ENCODE peak calls at places on chromosomes 11 and 22, in nine cellular contexts. D is HCT116, K is SK-N-SH, R is endothelial cell of umbilical vein, G is H1, W is stomach, P is transverse colon, F is GM23338, X is SK-N-MC. Q is an unnamed sample.

GRCh38 chr11:122732342-122733300 is 77.1 kb downstream of the UBASH3B start:
- DNase-seq in D (no peak), K (no peak), R (peak), G (no peak), W (no peak), P (no peak), F (no peak), X (no peak), Q (no peak)

GRCh38 chr11:123509737-123510578 is 79.9 kb downstream of the GRAMD1B start:
- DNase-seq in D (no peak), K (peak), R (peak), G (peak), W (no peak), P (no peak), F (peak), X (no peak), Q (no peak)

GRCh38 chr11:74147199-74147929 is 23.4 kb downstream of the C2CD3 start:
- DNase-seq in D (no peak), K (no peak), R (no peak), G (no peak), W (no peak), P (no peak), F (no peak), X (no peak), Q (no peak)

GRCh38 chr11:57180141-57180561 is 1.6 kb upstream of the LRRC55 start:
- DNase-seq in D (no peak), K (no peak), R (no peak), G (no peak), W (no peak), P (no peak), F (peak), X (no peak), Q (no peak)

GRCh38 chr11:125272822-125273221 is 108.3 kb downstream of the PKNOX2 start:
- DNase-seq in D (no peak), K (no peak), R (no peak), G (no peak), W (no peak), P (no peak), F (no peak), X (no peak), Q (no peak)

GRCh38 chr11:74142624-74143023 is 28.2 kb downstream of the C2CD3 start:
- DNase-seq in D (no peak), K (no peak), R (no peak), G (no peak), W (no peak), P (no peak), F (no peak), X (no peak), Q (no peak)

GRCh38 chr11:35814720-35815305 is 129.0 kb upstream of the LDLRAD3 start:
- DNase-seq in D (no peak), K (no peak), R (no peak), G (no peak), W (no peak), P (no peak), F (no peak), X (no peak), Q (no peak)

GRCh38 chr11:68040957-68041591 is 2.2 kb downstream of the TCIRG1 start:
- DNase-seq in D (no peak), K (peak), R (no peak), G (no peak), W (no peak), P (no peak), F (no peak), X (no peak), Q (no peak)

GRCh38 chr11:71198823-71199165 is 53.6 kb downstream of the SHANK2 start:
- DNase-seq in D (no peak), K (no peak), R (no peak), G (no peak), W (no peak), P (no peak), F (no peak), X (no peak), Q (no peak)

GRCh38 chr11:72805214-72805613 is 9.0 kb upstream of the ATG16L2 start:
- DNase-seq in D (no peak), K (no peak), R (no peak), G (no peak), W (no peak), P (no peak), F (no peak), X (no peak), Q (no peak)

GRCh38 chr11:14980854-14981253 is 8.7 kb upstream of the CALCA start:
- DNase-seq in D (no peak), K (no peak), R (no peak), G (no peak), W (no peak), P (no peak), F (no peak), X (no peak), Q (no peak)

GRCh38 chr11:555500-556174 is 4.9 kb downstream of the LMNTD2 start:
- DNase-seq in D (no peak), K (peak), R (no peak), G (no peak), W (no peak), P (no peak), F (peak), X (no peak), Q (no peak)

GRCh38 chr11:76496174-76496573 is 51.4 kb downstream of the EMSY start:
- DNase-seq in D (no peak), K (no peak), R (no peak), G (no peak), W (no peak), P (no peak), F (no peak), X (no peak), Q (no peak)

GRCh38 chr11:119117004-119117706 is 4.2 kb upstream of the HINFP start:
- DNase-seq in D (no peak), K (no peak), R (no peak), G (no peak), W (no peak), P (no peak), F (no peak), X (no peak), Q (no peak)

GRCh38 chr11:124394408-124394807 is 4.4 kb downstream of the OR8B3 start:
- DNase-seq in D (no peak), K (no peak), R (no peak), G (no peak), W (no peak), P (no peak), F (no peak), X (no peak), Q (peak)

GRCh38 chr11:113034591-113034990 is 73.4 kb downstream of the NCAM1 start:
- DNase-seq in D (no peak), K (no peak), R (no peak), G (no peak), W (no peak), P (no peak), F (no peak), X (peak), Q (no peak)

GRCh38 chr11:72842126-72842525 is 27.9 kb downstream of the ATG16L2 start:
- DNase-seq in D (no peak), K (no peak), R (no peak), G (no peak), W (no peak), P (no peak), F (no peak), X (no peak), Q (no peak)

GRCh38 chr22:22666307-22667091 is 22.1 kb downstream of the GGTLC2 start:
- DNase-seq in D (no peak), K (no peak), R (peak), G (no peak), W (peak), P (peak), F (peak), X (no peak), Q (no peak)

GRCh38 chr11:20973959-20974358 is 304.6 kb downstream of the NELL1 start:
- DNase-seq in D (no peak), K (no peak), R (no peak), G (no peak), W (no peak), P (no peak), F (peak), X (no peak), Q (no peak)

GRCh38 chr11:68798221-68798813 is 43.4 kb downstream of the CPT1A start:
- DNase-seq in D (no peak), K (peak), R (peak), G (peak), W (no peak), P (peak), F (peak), X (no peak), Q (no peak)

GRCh38 chr11:27239305-27239942 is 123.6 kb downstream of the CCDC34 start:
- DNase-seq in D (no peak), K (no peak), R (no peak), G (no peak), W (no peak), P (no peak), F (no peak), X (no peak), Q (no peak)

GRCh38 chr11:76622481-76623094 is 48.0 kb downstream of the LRRC32 start:
- DNase-seq in D (no peak), K (no peak), R (no peak), G (no peak), W (no peak), P (no peak), F (no peak), X (no peak), Q (no peak)

GRCh38 chr22:19035474-19036228 is 86.6 kb downstream of the DGCR2 start:
- DNase-seq in D (no peak), K (no peak), R (no peak), G (no peak), W (peak), P (no peak), F (peak), X (no peak), Q (no peak)

GRCh38 chr11:63445720-63446119 is 45.2 kb downstream of the PLAAT5 start:
- DNase-seq in D (no peak), K (no peak), R (no peak), G (no peak), W (no peak), P (no peak), F (no peak), X (no peak), Q (no peak)
- H3K4me3 ChIP-seq in D (no peak), K (no peak), R (no peak), G (no peak), W (no peak), P (no peak), F (no peak), X (no peak), Q (no peak)

DNA sequence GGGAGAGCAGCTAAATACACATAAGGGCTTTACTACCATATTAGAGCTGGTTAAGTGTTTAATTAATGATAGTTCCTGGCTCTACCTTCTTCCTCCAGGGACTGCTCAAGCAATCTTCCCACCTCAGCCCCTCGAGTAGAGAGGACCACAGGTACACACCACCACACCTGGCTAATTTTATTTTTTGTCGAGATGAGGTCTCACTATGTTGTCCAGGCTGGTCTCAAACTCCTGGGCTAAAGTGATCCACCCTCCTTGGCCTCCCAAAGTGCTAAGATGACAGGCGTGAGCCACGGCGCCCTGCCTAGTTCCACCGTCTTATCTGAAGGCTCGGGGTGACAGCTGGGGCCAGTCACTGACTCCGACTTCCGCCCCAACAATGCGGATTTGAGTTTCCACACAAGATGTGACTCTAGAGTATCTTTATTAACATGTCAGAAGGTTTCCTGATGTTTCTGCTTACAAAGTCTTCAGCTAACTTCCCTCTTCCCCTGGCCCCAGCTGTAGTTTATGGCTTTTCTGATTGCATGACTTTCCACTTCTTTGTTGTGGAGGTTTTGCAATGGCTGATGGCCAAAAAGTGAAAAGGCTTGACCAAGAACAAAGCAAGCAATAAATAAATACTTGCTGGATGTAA is 16.8 kb downstream of the TPST2 start:
- DNase-seq in D (no peak), K (no peak), R (peak), G (no peak), W (peak), P (peak), F (no peak), X (no peak), Q (no peak)
- TF ChIP-seq POLR2AphosphoS5 in D (no peak), K (no peak), R (no peak), G (no peak), W (no peak), P (no peak), F (no peak), X (no peak), Q (no peak)

GRCh38 chr22:23762866-23763578 is at the start of gene C22orf15:
- DNase-seq in D (no peak), K (peak), R (peak), G (no peak), W (no peak), P (no peak), F (peak), X (peak), Q (peak)
- H3K4me3 ChIP-seq in D (no peak), K (no peak), R (peak), G (peak), W (peak), P (peak), F (peak), X (peak), Q (peak)

DNA sequence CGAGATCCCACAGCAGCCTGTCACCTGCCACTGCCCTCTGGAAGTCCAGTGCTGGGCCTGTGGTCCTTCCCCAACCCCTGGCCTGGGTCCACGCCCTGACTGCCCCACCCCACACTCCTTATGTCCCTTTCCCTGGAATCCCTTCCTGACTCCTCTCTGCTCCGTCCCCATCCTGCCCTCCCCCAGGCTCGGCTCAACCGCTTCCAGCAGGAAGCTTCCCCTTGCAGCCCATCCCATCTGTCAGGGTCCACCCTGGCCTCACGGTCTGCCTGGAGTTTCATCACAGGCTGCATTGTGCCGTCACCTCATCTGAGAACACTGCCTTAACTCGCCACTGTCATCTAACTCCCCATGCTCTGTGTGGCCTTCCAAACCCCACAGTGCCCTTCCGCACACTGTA is 64.2 kb downstream of the NAT10 start:
- DNase-seq in D (no peak), K (no peak), R (no peak), G (no peak), W (no peak), P (no peak), F (no peak), X (no peak), Q (no peak)
- TF ChIP-seq POLR2AphosphoS5 in D (no peak), K (no peak), R (no peak), G (no peak), W (no peak), P (no peak), F (no peak), X (no peak), Q (no peak)

GRCh38 chr22:17120281-17120680 is 879 bp downstream of the TMEM121B start:
- DNase-seq in D (no peak), K (peak), R (peak), G (peak), W (peak), P (peak), F (peak), X (no peak), Q (no peak)
- H3K4me3 ChIP-seq in D (no peak), K (peak), R (no peak), G (peak), W (peak), P (peak), F (peak), X (peak), Q (peak)

GRCh38 chr22:37636186-37636948 is 3.1 kb upstream of the SH3BP1 start:
- DNase-seq in D (no peak), K (no peak), R (no peak), G (no peak), W (peak), P (peak), F (peak), X (no peak), Q (no peak)
- TF ChIP-seq POLR2AphosphoS5 in D (no peak), K (no peak), R (no peak), G (no peak), W (no peak), P (no peak), F (no peak), X (no peak), Q (no peak)